ENCODE peak calls at places on chromosomes 6 and 20, in ten cellular contexts. S is NCI-H2081; Z is RPMI7951; O is HS-5; C is NCI-H1048; E is H4; X is astrocyte of the cerebellum; L is stimulated activated CD4-positive, alpha-beta T cell treated with anti-CD3 and anti-CD28 coated beads, TNF-alpha, amount 100 ng/mL, for 24 hours; H is NCI-H446 treated with DMSO at 0.1 percent for 48 hours; G is PC-9. U is an unnamed sample.

GRCh38 chr20:33672426-33673114 is 1.7 kb downstream of the NECAB3 start:
- DNase-seq in G (no peak), E (no peak), L (no peak), O (no peak), X (no peak), C (no peak), S (peak), H (peak), Z (no peak), U (no peak)

GRCh38 chr20:59997886-59998285 is 39.7 kb downstream of the CDH26 start:
- DNase-seq in H (no peak), Z (no peak), E (no peak), O (no peak), C (no peak), X (no peak), S (no peak), L (no peak), G (no peak), U (no peak)

GRCh38 chr6:32941412-32941784 is 570 bp upstream of the HLA-DMB start:
- DNase-seq in H (no peak), G (no peak), C (no peak), E (no peak), O (no peak), X (no peak), S (no peak), L (no peak), Z (no peak), U (peak)

GRCh38 chr20:24915892-24916291 is 33.2 kb upstream of the CST7 start:
- DNase-seq in O (no peak), Z (no peak), S (no peak), G (no peak), H (no peak), E (no peak), L (no peak), C (no peak), X (no peak), U (no peak)

GRCh38 chr20:41174782-41175181 is 37.4 kb downstream of the PLCG1 start:
- DNase-seq in L (no peak), C (no peak), H (no peak), O (no peak), Z (no peak), S (no peak), E (no peak), X (no peak), G (no peak), U (no peak)

GRCh38 chr6:52995913-52996685 is 1.0 kb upstream of the GSTA4 start:
- DNase-seq in O (peak), H (peak), G (peak), E (peak), L (no peak), C (no peak), Z (peak), S (peak), X (peak), U (no peak)

GRCh38 chr20:13736792-13737191 is 47.9 kb downstream of the ESF1 start:
- DNase-seq in L (no peak), S (no peak), E (no peak), H (no peak), C (no peak), O (no peak), G (no peak), X (peak), Z (no peak), U (no peak)

GRCh38 chr6:109429496-109429895 is 10.9 kb downstream of the PPIL6 start:
- DNase-seq in E (no peak), L (no peak), Z (no peak), X (no peak), G (no peak), O (no peak), C (no peak), S (no peak), H (no peak), U (no peak)

GRCh38 chr20:45826381-45827019 is 612 bp downstream of the TNNC2 start:
- DNase-seq in Z (peak), X (no peak), C (no peak), O (no peak), E (no peak), L (no peak), S (no peak), G (no peak), H (peak), U (no peak)

GRCh38 chr6:155442562-155442961 is 13.1 kb downstream of the NOX3 start:
- DNase-seq in E (no peak), X (no peak), H (peak), L (no peak), C (no peak), O (no peak), Z (no peak), G (no peak), S (no peak), U (no peak)

GRCh38 chr6:110355031-110355430 is 3.1 kb downstream of the METTL24 start:
- DNase-seq in C (no peak), O (no peak), Z (no peak), H (no peak), S (no peak), L (no peak), X (no peak), G (no peak), E (no peak), U (no peak)

GRCh38 chr6:109515781-109516409 is 32.9 kb upstream of the ZBTB24 start:
- DNase-seq in H (no peak), O (no peak), E (no peak), X (no peak), L (no peak), G (no peak), Z (peak), C (no peak), S (no peak), U (no peak)

GRCh38 chr6:89680551-89680950 is 42.0 kb upstream of the LYRM2 start:
- DNase-seq in E (no peak), O (no peak), H (no peak), S (no peak), Z (no peak), L (no peak), X (no peak), C (no peak), G (no peak), U (no peak)

GRCh38 chr20:60589624-60590023 is 631.4 kb downstream of the CDH26 start:
- DNase-seq in L (no peak), O (no peak), S (no peak), C (no peak), Z (no peak), E (no peak), H (no peak), X (no peak), G (no peak), U (no peak)